ENCODE peak calls at places on chromosomes 12 and 14, in seven cellular contexts. T is heart left ventricle; G is effector memory CD4-positive, alpha-beta T cell; U is testis; K is ovary; I is small intestine; P is neuronal stem cell. M is an unnamed sample.

GRCh38 chr14:97687944-97688625 is 890.9 kb downstream of the VRK1 start:
- DNase-seq in T (no peak), G (no peak), U (no peak), K (no peak), I (no peak), P (no peak), M (no peak)

GRCh38 chr12:94204647-94205247 is 56.4 kb downstream of the PLXNC1 start:
- DNase-seq in T (no peak), G (no peak), U (no peak), K (no peak), I (no peak), P (no peak), M (no peak)

GRCh38 chr12:123903301-123904065 is 69.1 kb downstream of the CCDC92 start:
- DNase-seq in T (no peak), G (no peak), U (no peak), K (no peak), I (no peak), P (no peak), M (no peak)

GRCh38 chr12:115000038-115000437 is 316.1 kb upstream of the TBX3 start:
- DNase-seq in T (no peak), G (no peak), U (peak; percentile 35), K (no peak), I (peak; percentile 23), P (no peak), M (no peak)

GRCh38 chr12:132624186-132624855 is 5.7 kb downstream of the P2RX2 start:
- DNase-seq in T (no peak), G (no peak), U (no peak), K (no peak), I (no peak), P (no peak), M (no peak)

GRCh38 chr12:120584343-120585149 is 3.3 kb upstream of the POP5 start:
- DNase-seq in T (peak; percentile 61), G (peak; percentile 41), U (peak; percentile 60), K (peak; percentile 21), I (peak; percentile 73), P (peak; percentile 71), M (peak; percentile 67)

GRCh38 chr12:13204428-13204827 is 7.9 kb downstream of the EMP1 start:
- DNase-seq in T (no peak), G (no peak), U (no peak), K (no peak), I (no peak), P (no peak), M (no peak)

GRCh38 chr12:120252071-120252906 is 13.2 kb downstream of the PXN start:
- DNase-seq in T (no peak), G (peak; percentile 71), U (no peak), K (no peak), I (peak; percentile 58), P (no peak), M (no peak)

GRCh38 chr14:33950320-33951182 is at the start of gene EGLN3:
- DNase-seq in T (peak; percentile 93), G (peak; percentile 39), U (peak; percentile 90), K (peak; percentile 72), I (peak; percentile 88), P (peak; percentile 86), M (peak; percentile 88)

GRCh38 chr12:5716991-5717390 is 228.1 kb downstream of the ANO2 start:
- DNase-seq in T (no peak), G (no peak), U (no peak), K (no peak), I (no peak), P (no peak), M (no peak)

GRCh38 chr12:102971227-102971626 is 13.8 kb downstream of the ASCL1 start:
- DNase-seq in T (no peak), G (no peak), U (no peak), K (no peak), I (no peak), P (no peak), M (no peak)

GRCh38 chr14:105348169-105348944 is 33.8 kb downstream of the PACS2 start:
- DNase-seq in T (no peak), G (no peak), U (no peak), K (no peak), I (no peak), P (no peak), M (no peak)

GRCh38 chr14:84152452-84152851 is 1377.5 kb upstream of the FLRT2 start:
- DNase-seq in T (no peak), G (no peak), U (no peak), K (no peak), I (no peak), P (no peak), M (no peak)

GRCh38 chr12:124507188-124508109 is 60.0 kb downstream of the NCOR2 start:
- DNase-seq in T (peak; percentile 86), G (no peak), U (peak; percentile 61), K (no peak), I (no peak), P (no peak), M (no peak)

GRCh38 chr12:107570721-107571120 is 114.9 kb upstream of the PWP1 start:
- DNase-seq in T (no peak), G (no peak), U (no peak), K (no peak), I (peak; percentile 89), P (no peak), M (no peak)

GRCh38 chr14:91323031-91323430 is 78.5 kb upstream of the GPR68 start:
- DNase-seq in T (no peak), G (no peak), U (no peak), K (no peak), I (no peak), P (no peak), M (no peak)
- H3K4me1 ChIP-seq in T (peaks cover 69% of the 10 kb centered on the region), G (peaks cover 47% of the 10 kb centered on the region), U (peaks cover 11% of the 10 kb centered on the region), K (peaks cover 3% of the 10 kb centered on the region), I (peaks cover 4% of the 10 kb centered on the region), P (no peaks in the 10 kb centered on the region), M (peaks cover 3% of the 10 kb centered on the region)

DNA sequence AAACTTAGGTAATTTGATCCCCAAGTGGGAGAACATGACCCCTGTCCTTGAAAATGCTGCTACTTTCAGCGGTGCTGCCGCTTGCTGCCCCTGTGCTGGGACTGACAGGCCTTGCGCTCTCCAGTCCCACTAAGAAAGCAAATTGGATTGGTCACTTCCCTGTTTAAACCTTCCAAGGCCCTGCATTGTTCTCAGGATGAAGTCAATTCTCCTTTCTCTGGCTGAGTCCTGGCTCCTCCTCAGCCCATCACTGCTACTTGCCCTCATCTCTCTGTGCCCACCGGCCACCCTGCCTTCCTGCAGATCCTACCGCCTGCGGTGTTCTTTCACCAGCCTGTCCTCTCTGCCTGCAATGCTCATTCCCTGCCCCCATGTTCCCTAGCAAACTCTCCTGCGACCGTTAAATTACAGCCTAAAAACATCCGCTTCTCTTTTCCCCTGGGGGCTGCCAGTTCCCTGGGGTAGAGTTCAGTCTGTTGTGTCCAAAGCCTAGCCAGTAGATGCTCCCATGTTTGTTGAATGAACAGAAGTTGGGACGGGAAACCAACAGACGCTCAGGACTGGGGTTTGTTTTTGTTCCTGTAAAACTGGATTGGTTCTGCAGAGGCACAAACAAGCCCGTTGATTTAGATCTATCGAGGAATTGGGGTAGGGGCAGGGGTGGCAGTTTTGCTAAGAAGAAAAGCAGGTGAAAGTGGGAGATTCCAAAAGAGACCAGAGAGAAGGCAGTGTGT is 127.3 kb upstream of the HIF1A start:
- DNase-seq in T (peak; percentile 59), G (no peak), U (no peak), K (no peak), I (no peak), P (peak; percentile 18), M (no peak)
- H3K4me3 ChIP-seq in T (peak overlapping the region; percentile 40), G (peak overlapping the region; percentile 28), U (peak overlapping the region; percentile 7), K (no peak overlapping the region), I (peak overlapping the region; percentile 25), P (no peak overlapping the region), M (no peak overlapping the region)

DNA sequence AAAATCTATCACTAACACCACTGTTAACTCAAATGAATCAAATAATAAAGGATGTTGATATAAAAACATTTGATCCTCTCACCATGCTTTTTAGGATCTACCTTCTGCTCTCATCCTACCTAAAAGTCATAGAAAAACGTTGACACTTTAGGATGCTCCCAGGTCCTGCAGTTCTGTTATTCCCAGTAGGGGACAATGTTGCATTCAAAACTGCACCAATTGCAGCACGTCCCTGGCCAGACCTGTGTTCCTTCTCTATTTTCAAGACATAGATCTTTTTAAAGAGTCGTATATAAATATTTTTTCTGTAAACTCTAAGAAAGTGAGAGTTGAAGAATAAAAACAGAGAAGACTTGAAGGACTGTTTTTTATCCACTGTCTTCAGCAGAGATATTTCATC is 8.8 kb downstream of the AICDA start:
- DNase-seq in T (no peak), G (no peak), U (no peak), K (no peak), I (no peak), P (no peak), M (no peak)
- H3K27me3 ChIP-seq in T (peaks cover 12% of the 10 kb centered on the region), G (no peaks in the 10 kb centered on the region), U (no peaks in the 10 kb centered on the region), K (no peaks in the 10 kb centered on the region), I (no peaks in the 10 kb centered on the region), P (no peaks in the 10 kb centered on the region), M (no peaks in the 10 kb centered on the region)

DNA sequence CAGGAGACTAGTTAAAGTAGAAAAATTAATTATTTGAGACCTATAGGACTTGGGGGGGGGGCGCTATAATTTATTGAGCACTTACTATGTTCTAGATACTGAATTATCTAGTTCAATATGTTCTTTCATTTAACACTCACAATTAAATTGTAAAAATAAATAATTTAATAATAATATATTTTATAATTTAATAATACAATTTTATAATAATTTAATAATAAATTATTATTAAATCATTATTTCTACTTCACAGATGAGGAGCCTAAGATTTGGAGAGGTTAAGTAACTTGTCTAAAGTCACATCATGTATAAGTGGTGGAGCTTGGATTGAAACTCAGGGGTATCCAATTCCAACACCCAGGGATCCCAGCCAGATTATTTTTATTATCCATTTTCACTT is 98.8 kb upstream of the CCDC175 start:
- DNase-seq in T (no peak), G (no peak), U (no peak), K (no peak), I (no peak), P (no peak), M (no peak)
- H3K4me1 ChIP-seq in T (no peaks in the 10 kb centered on the region), G (no peaks in the 10 kb centered on the region), U (no peaks in the 10 kb centered on the region), K (no peaks in the 10 kb centered on the region), I (no peaks in the 10 kb centered on the region), P (peaks cover 9% of the 10 kb centered on the region), M (no peaks in the 10 kb centered on the region)

GRCh38 chr14:91752956-91753355 is 21.1 kb upstream of the CATSPERB start:
- DNase-seq in T (no peak), G (no peak), U (peak; percentile 37), K (no peak), I (no peak), P (no peak), M (no peak)
- H3K4me3 ChIP-seq in T (no peak overlapping the region), G (no peak overlapping the region), U (no peak overlapping the region), K (no peak overlapping the region), I (no peak overlapping the region), P (no peak overlapping the region), M (no peak overlapping the region)

DNA sequence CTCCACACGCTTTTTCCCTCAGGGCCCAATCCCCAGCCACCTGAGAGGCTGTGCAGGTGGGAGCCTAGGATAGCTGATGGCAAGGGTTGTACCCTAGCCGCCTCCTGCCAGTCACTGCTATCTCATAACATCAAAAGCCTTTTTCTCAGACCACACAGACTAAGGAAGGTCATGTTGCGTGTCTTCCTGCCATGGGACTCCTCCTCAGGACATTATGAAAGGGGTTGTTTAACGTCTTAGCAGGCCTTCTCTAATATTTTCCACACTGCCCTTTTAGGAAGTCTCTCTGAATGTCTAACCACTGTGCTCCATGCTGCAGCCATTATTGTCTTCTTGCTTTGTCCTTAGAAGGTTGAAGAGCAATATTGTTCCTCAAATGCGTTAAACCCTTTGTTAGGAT is 7.6 kb upstream of the SMUG1 start:
- DNase-seq in T (no peak), G (no peak), U (no peak), K (no peak), I (no peak), P (no peak), M (no peak)
- H3K27me3 ChIP-seq in T (peaks cover 92% of the 10 kb centered on the region), G (peaks cover 25% of the 10 kb centered on the region), U (no peaks in the 10 kb centered on the region), K (no peaks in the 10 kb centered on the region), I (peaks cover 6% of the 10 kb centered on the region), P (no peaks in the 10 kb centered on the region), M (peaks cover 4% of the 10 kb centered on the region)

M was measured in HAP-1.